ENCODE peak calls at places on chromosomes 7 and 10, in four cellular contexts. E, H, Q and R are unnamed samples.

GRCh38 chr10:78236416-78237015 is 202.9 kb downstream of the RPS24 start:
- DNase-seq in E (no peak), H (no peak), Q (no peak), R (no peak)

GRCh38 chr7:151410405-151411390 is 860 bp upstream of the WDR86 start:
- DNase-seq in E (no peak), H (no peak), Q (peak; percentile 64), R (no peak)

GRCh38 chr10:74890460-74890859 is 64.1 kb downstream of the KAT6B start:
- DNase-seq in E (no peak), H (no peak), Q (no peak), R (no peak)

GRCh38 chr10:49841615-49842180 is 79.6 kb upstream of the OGDHL start:
- DNase-seq in E (no peak), H (no peak), Q (no peak), R (no peak)

GRCh38 chr7:27148031-27148775 is 629 bp upstream of the HOXA6 start:
- DNase-seq in E (no peak), H (no peak), Q (no peak), R (peak; percentile 63)

GRCh38 chr10:110708776-110709443 is 64.8 kb downstream of the RBM20 start:
- DNase-seq in E (no peak), H (peak; percentile 63), Q (no peak), R (no peak)

GRCh38 chr7:117085769-117086463 is 132.6 kb downstream of the ST7 start:
- DNase-seq in E (no peak), H (no peak), Q (no peak), R (no peak)

GRCh38 chr7:51645707-51646298 is 329.2 kb upstream of the COBL start:
- DNase-seq in E (no peak), H (no peak), Q (no peak), R (no peak)

GRCh38 chr7:43112941-43113621 is 634 bp downstream of the HECW1 start:
- DNase-seq in E (no peak), H (no peak), Q (peak; percentile 61), R (peak; percentile 39)

GRCh38 chr10:132415255-132415654 is 18.3 kb downstream of the PWWP2B start:
- DNase-seq in E (no peak), H (no peak), Q (no peak), R (no peak)

GRCh38 chr10:14971867-14972448 is 12.8 kb downstream of the MEIG1 start:
- DNase-seq in E (no peak), H (peak; percentile 36), Q (no peak), R (no peak)

GRCh38 chr10:116715396-116715795 is 27.0 kb downstream of the HSPA12A start:
- DNase-seq in E (no peak), H (no peak), Q (no peak), R (no peak)

GRCh38 chr7:128121731-128122576 is 90.7 kb upstream of the LRRC4 start:
- DNase-seq in E (peak; percentile 59), H (peak; percentile 55), Q (no peak), R (peak; percentile 86)

GRCh38 chr7:158881731-158882130 is 25.4 kb downstream of the DYNC2I1 start:
- DNase-seq in E (no peak), H (no peak), Q (no peak), R (no peak)

GRCh38 chr10:32321016-32321631 is 25.8 kb downstream of the EPC1 start:
- DNase-seq in E (no peak), H (no peak), Q (no peak), R (no peak)

GRCh38 chr10:32318476-32318896 is 28.5 kb downstream of the EPC1 start:
- DNase-seq in E (no peak), H (no peak), Q (no peak), R (no peak)

GRCh38 chr10:32314588-32314987 is 32.4 kb downstream of the EPC1 start:
- DNase-seq in E (no peak), H (no peak), Q (no peak), R (no peak)

GRCh38 chr10:32317795-32318194 is 29.2 kb downstream of the EPC1 start:
- DNase-seq in E (no peak), H (no peak), Q (no peak), R (no peak)

DNA sequence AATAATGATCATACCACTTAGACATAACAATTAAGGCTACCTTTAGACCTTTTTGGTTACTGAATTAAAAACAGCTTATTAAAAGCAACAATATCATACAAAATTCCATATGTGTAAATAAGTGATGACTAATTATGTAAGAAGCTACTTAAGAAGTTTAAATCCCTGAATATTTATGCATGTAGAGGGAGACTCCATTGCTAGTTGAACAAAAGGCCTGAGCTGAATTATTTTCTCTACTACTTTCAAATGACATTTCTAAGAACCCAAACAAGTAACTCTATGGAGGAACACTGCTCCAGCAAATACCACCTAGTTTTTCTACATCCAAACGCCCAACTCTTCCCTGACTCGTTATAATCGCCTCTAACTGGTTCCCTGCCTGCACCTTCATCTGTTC is 31.5 kb downstream of the EPC1 start:
- DNase-seq in E (no peak), H (no peak), Q (no peak), R (no peak)
- H3K27ac ChIP-seq in E (no peak overlapping the region), H (no peak overlapping the region), Q (no peak overlapping the region), R (no peak overlapping the region)

GRCh38 chr7:106895246-106895864 is 30.3 kb downstream of the PIK3CG start:
- DNase-seq in E (no peak), H (no peak), Q (no peak), R (no peak)
- H3K27ac ChIP-seq in E (no peak overlapping the region), H (no peak overlapping the region), Q (no peak overlapping the region), R (no peak overlapping the region)

GRCh38 chr7:75050501-75050900 is 23.1 kb downstream of the RCC1L start:
- DNase-seq in E (no peak), H (no peak), Q (no peak), R (no peak)

GRCh38 chr7:75058406-75058805 is 15.2 kb downstream of the RCC1L start:
- DNase-seq in E (no peak), H (no peak), Q (no peak), R (peak; percentile 59)

GRCh38 chr7:75055830-75056431 is 17.7 kb downstream of the RCC1L start:
- DNase-seq in E (peak; percentile 68), H (no peak), Q (no peak), R (peak; percentile 43)

GRCh38 chr7:75056476-75056875 is 17.1 kb downstream of the RCC1L start:
- DNase-seq in E (no peak), H (no peak), Q (no peak), R (no peak)

DNA sequence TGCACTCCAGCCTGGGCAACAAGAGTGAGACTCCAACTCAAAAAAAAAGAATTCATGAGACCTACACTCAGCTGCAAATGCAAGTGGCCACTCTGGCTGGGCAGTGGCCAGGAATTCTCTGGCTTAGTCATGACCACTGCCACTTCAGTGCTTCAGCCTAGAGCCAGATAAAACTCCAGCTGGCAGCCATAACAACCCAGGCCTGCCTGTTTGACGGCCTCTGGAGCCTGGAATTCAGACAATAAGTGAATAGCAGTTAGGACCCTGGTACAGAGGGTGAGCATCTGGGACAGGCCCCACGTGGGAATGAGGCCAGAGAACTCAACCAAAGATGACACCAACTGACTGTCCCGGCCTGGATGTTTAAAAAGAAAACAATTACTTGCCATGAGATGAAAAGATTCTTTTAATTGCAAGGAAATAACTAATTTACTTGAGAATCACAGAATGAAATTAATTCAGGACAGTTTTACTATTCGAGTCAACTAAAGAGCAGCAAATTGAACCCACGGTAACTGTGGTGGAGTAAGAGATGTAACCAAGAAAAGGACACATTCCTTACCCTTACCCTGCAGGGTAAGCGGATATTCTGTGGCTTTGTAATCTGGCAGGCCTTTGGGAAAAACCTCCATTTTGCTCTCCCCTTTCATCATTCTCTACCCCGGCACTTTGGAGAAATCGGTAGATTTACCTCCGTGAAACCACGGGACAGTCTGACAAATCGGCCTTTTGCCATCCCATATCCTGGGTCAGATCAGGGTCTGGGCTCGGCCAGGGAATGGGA is 18.7 kb downstream of the RCC1L start:
- DNase-seq in E (peak; percentile 79), H (peak; percentile 86), Q (peak; percentile 74), R (peak; percentile 83)
- H3K27ac ChIP-seq in E (peak overlapping the region; percentile 75), H (peak overlapping the region; percentile 69), Q (peak overlapping the region; percentile 47), R (peak overlapping the region; percentile 37)

GRCh38 chr7:21944616-21945373 is 904 bp downstream of the CDCA7L start:
- DNase-seq in E (no peak), H (peak; percentile 38), Q (peak; percentile 90), R (peak; percentile 92)
- H3K27ac ChIP-seq in E (peak overlapping the region; percentile 88), H (peak overlapping the region; percentile 89), Q (peak overlapping the region; percentile 78), R (peak overlapping the region; percentile 79)

DNA sequence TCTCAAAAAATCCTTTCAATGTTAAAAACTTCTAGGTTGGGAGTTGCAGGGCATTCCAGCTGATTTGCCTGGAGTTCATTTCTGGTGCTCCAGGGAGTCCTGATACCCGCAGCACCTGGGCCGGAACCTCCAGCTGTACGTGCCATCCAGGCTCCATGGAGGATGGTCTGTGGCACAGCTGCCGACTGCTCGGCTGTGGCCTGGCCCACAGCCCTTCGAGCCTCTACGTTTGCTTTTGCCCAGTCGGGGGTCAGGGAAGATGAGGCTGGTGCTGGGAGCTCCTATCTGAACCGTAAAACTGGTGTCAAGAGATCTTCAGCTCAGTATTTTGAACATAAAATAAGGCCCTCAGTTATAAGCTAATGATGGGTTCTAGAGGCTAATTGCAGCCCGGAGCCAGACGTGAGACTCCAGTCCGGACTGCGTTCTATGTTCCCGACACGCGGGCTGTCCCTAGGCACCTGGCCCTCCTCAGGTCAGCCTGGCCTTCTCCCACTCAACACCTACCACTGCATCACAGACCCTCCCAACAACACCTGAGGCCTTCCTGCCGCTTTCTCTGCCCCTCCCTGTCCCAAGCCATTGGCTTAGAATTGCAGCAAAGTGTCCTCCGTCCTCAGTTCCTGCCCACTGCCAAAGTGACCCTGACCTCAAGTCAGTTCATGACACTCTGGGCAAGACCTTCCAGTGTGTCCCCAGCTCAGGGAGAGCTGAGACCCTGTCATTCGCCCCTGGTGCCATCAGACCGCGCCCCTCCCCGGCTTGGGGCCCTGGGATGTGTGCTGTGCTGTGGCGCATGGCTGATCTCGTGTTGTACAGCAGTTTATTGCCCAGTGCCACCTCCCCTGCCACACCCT is 64.2 kb upstream of the DNAJB6 start:
- DNase-seq in E (no peak), H (no peak), Q (peak; percentile 58), R (peak; percentile 68)
- H3K27ac ChIP-seq in E (peak overlapping the region; percentile 68), H (peak overlapping the region; percentile 63), Q (peak overlapping the region; percentile 17), R (no peak overlapping the region)

GRCh38 chr10:8050561-8051108 is 3.9 kb upstream of the GATA3 start:
- DNase-seq in E (no peak), H (no peak), Q (peak; percentile 66), R (no peak)
- H3K27ac ChIP-seq in E (no peak overlapping the region), H (no peak overlapping the region), Q (no peak overlapping the region), R (no peak overlapping the region)